ENCODE peak calls at places on chromosomes 1 and 21, in six cellular contexts. V is stimulated activated CD8-positive, alpha-beta memory T cell treated with anti-CD3 and anti-CD28 coated beads, Interleukin-15, amount 100 ng/mL, for 48 hours; A is NCI-H524; M is Calu3; C is amygdala; F is lower lobe of right lung. P is an unnamed sample.
A peak's percentile ranks its signal among the peaks of the same experiment; 100 is the strongest.

GRCh38 chr1:24351247-24351646 is 32.1 kb downstream of the GRHL3 start:
- DNase-seq in A (no peak), V (no peak), C (no peak), F (no peak), M (no peak), P (peak; percentile 15)

GRCh38 chr21:46157396-46157986 is 2.1 kb upstream of the FTCD start:
- DNase-seq in V (no peak), F (no peak), A (no peak), M (no peak), C (no peak), P (peak; percentile 25)

GRCh38 chr1:198153804-198154203 is 3.0 kb upstream of the NEK7 start:
- DNase-seq in A (no peak), M (no peak), F (no peak), V (no peak), C (no peak), P (no peak)

GRCh38 chr1:18636762-18637552 is 6.3 kb downstream of the PAX7 start:
- DNase-seq in F (no peak), C (no peak), M (no peak), V (no peak), A (no peak), P (no peak)

GRCh38 chr1:20390589-20391331 is 95.2 kb downstream of the CAMK2N1 start:
- DNase-seq in A (no peak), F (no peak), M (no peak), V (no peak), C (no peak), P (no peak)

GRCh38 chr1:63843884-63844283 is 70.1 kb downstream of the ROR1 start:
- DNase-seq in F (no peak), C (no peak), M (no peak), A (peak; percentile 42), V (no peak), P (no peak)

GRCh38 chr1:47782414-47783165 is 214.6 kb downstream of the TRABD2B start:
- DNase-seq in M (no peak), A (no peak), V (no peak), C (no peak), F (no peak), P (no peak)

GRCh38 chr1:30798389-30798951 is 40.9 kb upstream of the LAPTM5 start:
- DNase-seq in V (no peak), A (no peak), M (peak; percentile 20), F (peak; percentile 77), C (no peak), P (peak; percentile 81)

GRCh38 chr1:117058810-117059209 is 1.3 kb upstream of the TTF2 start:
- DNase-seq in A (peak; percentile 74), V (no peak), M (no peak), F (no peak), C (no peak), P (no peak)

GRCh38 chr1:21534674-21535378 is 25.6 kb downstream of the ALPL start:
- DNase-seq in V (no peak), C (no peak), M (peak; percentile 51), A (peak; percentile 47), F (no peak), P (peak; percentile 18)

GRCh38 chr1:234495231-234495990 is 16.4 kb upstream of the TARBP1 start:
- DNase-seq in A (no peak), C (no peak), M (peak; percentile 54), V (no peak), F (no peak), P (no peak)

GRCh38 chr1:193457676-193458075 is 271.3 kb upstream of the B3GALT2 start:
- DNase-seq in V (no peak), M (no peak), F (no peak), C (no peak), A (no peak), P (no peak)

P was measured in kidney.